ENCODE peak calls at places on chromosomes 5 and 9, in ten cellular contexts. One of them, this sample, is unnamed.

GRCh38 chr9:134422701-134423100 is 96.4 kb downstream of the RXRA start:
- DNase-seq in M059J: no peak
- DNase-seq in amygdala: no peak
- DNase-seq in suprapubic skin: no peak
- DNase-seq in amniotic stem cell: no peak
- DNase-seq in HuH-7.5: no peak
- DNase-seq in transverse colon: no peak
- DNase-seq in endothelial cell: no peak
- DNase-seq in endodermal cell: no peak
- DNase-seq in stimulated activated CD8-positive, alpha-beta memory T cell treated with anti-CD3 and anti-CD28 coated beads, Interleukin-4, amount 100 ng/mL, for 24 hours: no peak
- DNase-seq in this sample: no peak

GRCh38 chr9:109652112-109652511 is 127.9 kb upstream of the PALM2AKAP2 start:
- DNase-seq in endodermal cell: no peak
- DNase-seq in suprapubic skin: no peak
- DNase-seq in stimulated activated CD8-positive, alpha-beta memory T cell treated with anti-CD3 and anti-CD28 coated beads, Interleukin-4, amount 100 ng/mL, for 24 hours: no peak
- DNase-seq in transverse colon: no peak
- DNase-seq in HuH-7.5: no peak
- DNase-seq in amniotic stem cell: no peak
- DNase-seq in amygdala: no peak
- DNase-seq in endothelial cell: no peak
- DNase-seq in M059J: peak
- DNase-seq in this sample: no peak

GRCh38 chr9:117247271-117247670 is 167.6 kb downstream of the ASTN2 start:
- DNase-seq in suprapubic skin: no peak
- DNase-seq in HuH-7.5: peak
- DNase-seq in stimulated activated CD8-positive, alpha-beta memory T cell treated with anti-CD3 and anti-CD28 coated beads, Interleukin-4, amount 100 ng/mL, for 24 hours: no peak
- DNase-seq in endothelial cell: peak
- DNase-seq in endodermal cell: peak
- DNase-seq in transverse colon: no peak
- DNase-seq in amniotic stem cell: no peak
- DNase-seq in amygdala: no peak
- DNase-seq in M059J: peak
- DNase-seq in this sample: peak

GRCh38 chr9:115604831-115605483 is 487.0 kb upstream of the TNC start:
- DNase-seq in amygdala: no peak
- DNase-seq in suprapubic skin: no peak
- DNase-seq in amniotic stem cell: peak
- DNase-seq in transverse colon: no peak
- DNase-seq in HuH-7.5: no peak
- DNase-seq in endothelial cell: no peak
- DNase-seq in stimulated activated CD8-positive, alpha-beta memory T cell treated with anti-CD3 and anti-CD28 coated beads, Interleukin-4, amount 100 ng/mL, for 24 hours: no peak
- DNase-seq in M059J: peak
- DNase-seq in endodermal cell: no peak
- DNase-seq in this sample: no peak

GRCh38 chr5:55324815-55325418 is 17.1 kb downstream of the MTREX start:
- DNase-seq in amniotic stem cell: no peak
- DNase-seq in amygdala: no peak
- DNase-seq in M059J: peak
- DNase-seq in HuH-7.5: no peak
- DNase-seq in endothelial cell: no peak
- DNase-seq in transverse colon: no peak
- DNase-seq in endodermal cell: no peak
- DNase-seq in suprapubic skin: no peak
- DNase-seq in stimulated activated CD8-positive, alpha-beta memory T cell treated with anti-CD3 and anti-CD28 coated beads, Interleukin-4, amount 100 ng/mL, for 24 hours: no peak
- DNase-seq in this sample: no peak

GRCh38 chr9:21681641-21682040 is 120.8 kb upstream of the MTAP start:
- DNase-seq in amniotic stem cell: peak
- DNase-seq in transverse colon: no peak
- DNase-seq in amygdala: no peak
- DNase-seq in HuH-7.5: no peak
- DNase-seq in endodermal cell: no peak
- DNase-seq in stimulated activated CD8-positive, alpha-beta memory T cell treated with anti-CD3 and anti-CD28 coated beads, Interleukin-4, amount 100 ng/mL, for 24 hours: no peak
- DNase-seq in endothelial cell: no peak
- DNase-seq in suprapubic skin: no peak
- DNase-seq in M059J: peak
- DNase-seq in this sample: no peak

GRCh38 chr5:107376546-107377276 is 294.0 kb downstream of the EFNA5 start:
- DNase-seq in endodermal cell: peak
- DNase-seq in transverse colon: no peak
- DNase-seq in suprapubic skin: no peak
- DNase-seq in M059J: no peak
- DNase-seq in amniotic stem cell: no peak
- DNase-seq in endothelial cell: no peak
- DNase-seq in stimulated activated CD8-positive, alpha-beta memory T cell treated with anti-CD3 and anti-CD28 coated beads, Interleukin-4, amount 100 ng/mL, for 24 hours: no peak
- DNase-seq in HuH-7.5: no peak
- DNase-seq in amygdala: no peak
- DNase-seq in this sample: no peak

GRCh38 chr9:126329476-126330275 is 3.0 kb downstream of the MVB12B start:
- DNase-seq in endodermal cell: no peak
- DNase-seq in M059J: peak
- DNase-seq in amniotic stem cell: no peak
- DNase-seq in stimulated activated CD8-positive, alpha-beta memory T cell treated with anti-CD3 and anti-CD28 coated beads, Interleukin-4, amount 100 ng/mL, for 24 hours: no peak
- DNase-seq in suprapubic skin: peak
- DNase-seq in amygdala: no peak
- DNase-seq in HuH-7.5: no peak
- DNase-seq in transverse colon: peak
- DNase-seq in endothelial cell: no peak
- DNase-seq in this sample: no peak

GRCh38 chr5:55856511-55857246 is 5.5 kb downstream of the IL31RA start:
- DNase-seq in amygdala: no peak
- DNase-seq in M059J: no peak
- DNase-seq in endodermal cell: no peak
- DNase-seq in transverse colon: no peak
- DNase-seq in amniotic stem cell: no peak
- DNase-seq in stimulated activated CD8-positive, alpha-beta memory T cell treated with anti-CD3 and anti-CD28 coated beads, Interleukin-4, amount 100 ng/mL, for 24 hours: no peak
- DNase-seq in suprapubic skin: no peak
- DNase-seq in endothelial cell: no peak
- DNase-seq in HuH-7.5: no peak
- DNase-seq in this sample: no peak

GRCh38 chr9:133420392-133420827 is 1.8 kb upstream of the ADAMTS13 start:
- DNase-seq in amygdala: no peak
- DNase-seq in amniotic stem cell: no peak
- DNase-seq in transverse colon: no peak
- DNase-seq in M059J: no peak
- DNase-seq in HuH-7.5: no peak
- DNase-seq in endothelial cell: no peak
- DNase-seq in endodermal cell: peak
- DNase-seq in stimulated activated CD8-positive, alpha-beta memory T cell treated with anti-CD3 and anti-CD28 coated beads, Interleukin-4, amount 100 ng/mL, for 24 hours: no peak
- DNase-seq in suprapubic skin: no peak
- DNase-seq in this sample: no peak

GRCh38 chr9:80501635-80502034 is 929.9 kb downstream of the TLE4 start:
- DNase-seq in amygdala: no peak
- DNase-seq in endodermal cell: no peak
- DNase-seq in HuH-7.5: no peak
- DNase-seq in endothelial cell: no peak
- DNase-seq in stimulated activated CD8-positive, alpha-beta memory T cell treated with anti-CD3 and anti-CD28 coated beads, Interleukin-4, amount 100 ng/mL, for 24 hours: no peak
- DNase-seq in M059J: peak
- DNase-seq in amniotic stem cell: no peak
- DNase-seq in transverse colon: no peak
- DNase-seq in suprapubic skin: no peak
- DNase-seq in this sample: no peak

GRCh38 chr9:93819905-93820304 is 135.2 kb downstream of the BARX1 start:
- DNase-seq in stimulated activated CD8-positive, alpha-beta memory T cell treated with anti-CD3 and anti-CD28 coated beads, Interleukin-4, amount 100 ng/mL, for 24 hours: no peak
- DNase-seq in amniotic stem cell: no peak
- DNase-seq in HuH-7.5: no peak
- DNase-seq in endodermal cell: no peak
- DNase-seq in endothelial cell: no peak
- DNase-seq in transverse colon: no peak
- DNase-seq in amygdala: no peak
- DNase-seq in M059J: no peak
- DNase-seq in suprapubic skin: no peak
- DNase-seq in this sample: no peak

GRCh38 chr9:120909904-120910303 is 16.7 kb downstream of the TRAF1 start:
- DNase-seq in amygdala: no peak
- DNase-seq in endothelial cell: no peak
- DNase-seq in stimulated activated CD8-positive, alpha-beta memory T cell treated with anti-CD3 and anti-CD28 coated beads, Interleukin-4, amount 100 ng/mL, for 24 hours: no peak
- DNase-seq in transverse colon: no peak
- DNase-seq in HuH-7.5: no peak
- DNase-seq in suprapubic skin: no peak
- DNase-seq in M059J: peak
- DNase-seq in endodermal cell: no peak
- DNase-seq in amniotic stem cell: no peak
- DNase-seq in this sample: no peak

GRCh38 chr9:133950206-133950915 is 41.8 kb downstream of the VAV2 start:
- DNase-seq in amygdala: no peak
- DNase-seq in suprapubic skin: no peak
- DNase-seq in stimulated activated CD8-positive, alpha-beta memory T cell treated with anti-CD3 and anti-CD28 coated beads, Interleukin-4, amount 100 ng/mL, for 24 hours: no peak
- DNase-seq in HuH-7.5: no peak
- DNase-seq in endodermal cell: no peak
- DNase-seq in transverse colon: no peak
- DNase-seq in amniotic stem cell: no peak
- DNase-seq in endothelial cell: no peak
- DNase-seq in M059J: no peak
- DNase-seq in this sample: no peak

GRCh38 chr5:141611289-141611688 is 7.5 kb downstream of the DIAPH1 start:
- DNase-seq in HuH-7.5: no peak
- DNase-seq in M059J: no peak
- DNase-seq in suprapubic skin: no peak
- DNase-seq in endothelial cell: no peak
- DNase-seq in endodermal cell: no peak
- DNase-seq in transverse colon: no peak
- DNase-seq in amygdala: no peak
- DNase-seq in stimulated activated CD8-positive, alpha-beta memory T cell treated with anti-CD3 and anti-CD28 coated beads, Interleukin-4, amount 100 ng/mL, for 24 hours: no peak
- DNase-seq in amniotic stem cell: no peak
- DNase-seq in this sample: no peak

GRCh38 chr9:131407717-131408195 is 13.9 kb downstream of the PRRC2B start:
- DNase-seq in amygdala: no peak
- DNase-seq in suprapubic skin: no peak
- DNase-seq in M059J: peak
- DNase-seq in HuH-7.5: no peak
- DNase-seq in endodermal cell: peak
- DNase-seq in transverse colon: peak
- DNase-seq in stimulated activated CD8-positive, alpha-beta memory T cell treated with anti-CD3 and anti-CD28 coated beads, Interleukin-4, amount 100 ng/mL, for 24 hours: no peak
- DNase-seq in amniotic stem cell: no peak
- DNase-seq in endothelial cell: peak
- DNase-seq in this sample: peak

GRCh38 chr9:124574944-124575343 is 67.7 kb upstream of the NR5A1 start:
- DNase-seq in suprapubic skin: no peak
- DNase-seq in HuH-7.5: no peak
- DNase-seq in endodermal cell: no peak
- DNase-seq in amniotic stem cell: no peak
- DNase-seq in amygdala: no peak
- DNase-seq in transverse colon: no peak
- DNase-seq in stimulated activated CD8-positive, alpha-beta memory T cell treated with anti-CD3 and anti-CD28 coated beads, Interleukin-4, amount 100 ng/mL, for 24 hours: no peak
- DNase-seq in M059J: peak
- DNase-seq in endothelial cell: no peak
- DNase-seq in this sample: no peak

GRCh38 chr5:19900269-19900668 is 87.7 kb downstream of the CDH18 start:
- DNase-seq in amygdala: no peak
- DNase-seq in transverse colon: no peak
- DNase-seq in endodermal cell: no peak
- DNase-seq in suprapubic skin: no peak
- DNase-seq in stimulated activated CD8-positive, alpha-beta memory T cell treated with anti-CD3 and anti-CD28 coated beads, Interleukin-4, amount 100 ng/mL, for 24 hours: no peak
- DNase-seq in endothelial cell: no peak
- DNase-seq in M059J: no peak
- DNase-seq in amniotic stem cell: no peak
- DNase-seq in HuH-7.5: no peak
- DNase-seq in this sample: no peak

GRCh38 chr5:54703568-54704255 is 186.2 kb downstream of the SNX18 start:
- DNase-seq in HuH-7.5: no peak
- DNase-seq in amygdala: no peak
- DNase-seq in amniotic stem cell: no peak
- DNase-seq in endothelial cell: no peak
- DNase-seq in stimulated activated CD8-positive, alpha-beta memory T cell treated with anti-CD3 and anti-CD28 coated beads, Interleukin-4, amount 100 ng/mL, for 24 hours: no peak
- DNase-seq in transverse colon: no peak
- DNase-seq in suprapubic skin: no peak
- DNase-seq in M059J: no peak
- DNase-seq in endodermal cell: no peak
- DNase-seq in this sample: no peak

GRCh38 chr9:84229186-84229585 is 111.4 kb downstream of the SLC28A3 start:
- DNase-seq in amniotic stem cell: no peak
- DNase-seq in amygdala: no peak
- DNase-seq in HuH-7.5: no peak
- DNase-seq in endothelial cell: no peak
- DNase-seq in transverse colon: no peak
- DNase-seq in suprapubic skin: no peak
- DNase-seq in M059J: no peak
- DNase-seq in endodermal cell: no peak
- DNase-seq in stimulated activated CD8-positive, alpha-beta memory T cell treated with anti-CD3 and anti-CD28 coated beads, Interleukin-4, amount 100 ng/mL, for 24 hours: no peak
- DNase-seq in this sample: no peak

GRCh38 chr5:33662721-33663435 is 222.1 kb downstream of the TARS1 start:
- DNase-seq in transverse colon: no peak
- DNase-seq in amniotic stem cell: no peak
- DNase-seq in suprapubic skin: no peak
- DNase-seq in endothelial cell: no peak
- DNase-seq in endodermal cell: no peak
- DNase-seq in M059J: peak
- DNase-seq in amygdala: no peak
- DNase-seq in HuH-7.5: no peak
- DNase-seq in stimulated activated CD8-positive, alpha-beta memory T cell treated with anti-CD3 and anti-CD28 coated beads, Interleukin-4, amount 100 ng/mL, for 24 hours: no peak
- DNase-seq in this sample: no peak

GRCh38 chr9:121598167-121599000 is 53.0 kb upstream of the DAB2IP start:
- DNase-seq in suprapubic skin: peak
- DNase-seq in transverse colon: peak
- DNase-seq in endothelial cell: peak
- DNase-seq in M059J: no peak
- DNase-seq in amniotic stem cell: peak
- DNase-seq in HuH-7.5: no peak
- DNase-seq in stimulated activated CD8-positive, alpha-beta memory T cell treated with anti-CD3 and anti-CD28 coated beads, Interleukin-4, amount 100 ng/mL, for 24 hours: no peak
- DNase-seq in endodermal cell: peak
- DNase-seq in amygdala: no peak
- DNase-seq in this sample: no peak

GRCh38 chr5:1702318-1702717 is 97.3 kb downstream of the MRPL36 start:
- DNase-seq in transverse colon: no peak
- DNase-seq in stimulated activated CD8-positive, alpha-beta memory T cell treated with anti-CD3 and anti-CD28 coated beads, Interleukin-4, amount 100 ng/mL, for 24 hours: no peak
- DNase-seq in amygdala: no peak
- DNase-seq in endothelial cell: no peak
- DNase-seq in endodermal cell: no peak
- DNase-seq in M059J: no peak
- DNase-seq in suprapubic skin: no peak
- DNase-seq in amniotic stem cell: no peak
- DNase-seq in HuH-7.5: no peak
- DNase-seq in this sample: no peak

GRCh38 chr5:14491505-14491904 is 90.1 kb upstream of the OTULINL start:
- DNase-seq in endodermal cell: no peak
- DNase-seq in HuH-7.5: no peak
- DNase-seq in suprapubic skin: no peak
- DNase-seq in transverse colon: no peak
- DNase-seq in amygdala: no peak
- DNase-seq in endothelial cell: no peak
- DNase-seq in M059J: peak
- DNase-seq in stimulated activated CD8-positive, alpha-beta memory T cell treated with anti-CD3 and anti-CD28 coated beads, Interleukin-4, amount 100 ng/mL, for 24 hours: no peak
- DNase-seq in amniotic stem cell: no peak
- DNase-seq in this sample: no peak

GRCh38 chr5:112276996-112277395 is 142.1 kb downstream of the EPB41L4A start:
- DNase-seq in suprapubic skin: no peak
- DNase-seq in M059J: no peak
- DNase-seq in amygdala: no peak
- DNase-seq in HuH-7.5: no peak
- DNase-seq in endothelial cell: no peak
- DNase-seq in stimulated activated CD8-positive, alpha-beta memory T cell treated with anti-CD3 and anti-CD28 coated beads, Interleukin-4, amount 100 ng/mL, for 24 hours: no peak
- DNase-seq in transverse colon: no peak
- DNase-seq in amniotic stem cell: no peak
- DNase-seq in endodermal cell: peak
- DNase-seq in this sample: no peak

GRCh38 chr9:120901704-120902103 is 24.7 kb upstream of the PHF19 start:
- DNase-seq in endodermal cell: no peak
- DNase-seq in suprapubic skin: no peak
- DNase-seq in transverse colon: no peak
- DNase-seq in stimulated activated CD8-positive, alpha-beta memory T cell treated with anti-CD3 and anti-CD28 coated beads, Interleukin-4, amount 100 ng/mL, for 24 hours: no peak
- DNase-seq in M059J: no peak
- DNase-seq in amygdala: no peak
- DNase-seq in HuH-7.5: no peak
- DNase-seq in endothelial cell: no peak
- DNase-seq in amniotic stem cell: no peak
- DNase-seq in this sample: no peak

GRCh38 chr9:97475079-97475478 is 26.4 kb upstream of the TMOD1 start:
- DNase-seq in HuH-7.5: no peak
- DNase-seq in endodermal cell: no peak
- DNase-seq in amygdala: no peak
- DNase-seq in stimulated activated CD8-positive, alpha-beta memory T cell treated with anti-CD3 and anti-CD28 coated beads, Interleukin-4, amount 100 ng/mL, for 24 hours: no peak
- DNase-seq in M059J: peak
- DNase-seq in endothelial cell: no peak
- DNase-seq in amniotic stem cell: no peak
- DNase-seq in suprapubic skin: no peak
- DNase-seq in transverse colon: no peak
- DNase-seq in this sample: no peak

This sample was measured in occipital lobe.